ENCODE peak calls at places on chromosomes 12 and 14, in five cellular contexts. M, Q, H, U and E are unnamed samples. For H3K27me3, the result is how much of the 10 kb centered on the place peaks cover.

GRCh38 chr14:70181276-70181675 is 7.5 kb downstream of the SLC8A3 start:
- DNase-seq in Q (no peak), M (no peak), H (no peak), U (no peak), E (no peak)

GRCh38 chr14:71289536-71289935 is 382.3 kb downstream of the PCNX1 start:
- DNase-seq in Q (no peak), U (peak), H (no peak), M (no peak), E (no peak)

GRCh38 chr12:59651230-59651920 is 55.5 kb downstream of the SLC16A7 start:
- DNase-seq in U (no peak), M (no peak), H (peak), Q (no peak), E (peak)

GRCh38 chr14:89493877-89494634 is 77.0 kb upstream of the FOXN3 start:
- DNase-seq in M (peak), Q (no peak), U (no peak), H (no peak), E (peak)

GRCh38 chr12:104956870-104957301 is 1.2 kb downstream of the SLC41A2 start:
- DNase-seq in Q (no peak), M (no peak), H (no peak), U (no peak), E (no peak)

GRCh38 chr14:94117856-94118255 is 7.3 kb downstream of the IFI27 start:
- DNase-seq in Q (no peak), H (no peak), M (no peak), U (no peak), E (no peak)

GRCh38 chr14:84254205-84254788 is 1275.6 kb upstream of the FLRT2 start:
- DNase-seq in M (peak), H (no peak), Q (no peak), U (no peak), E (no peak)

GRCh38 chr12:27894309-27894708 is 78.2 kb downstream of the PTHLH start:
- DNase-seq in M (no peak), Q (no peak), H (no peak), U (no peak), E (no peak)

GRCh38 chr12:106585862-106586534 is 3.2 kb downstream of the RFX4 start:
- DNase-seq in H (peak), U (no peak), M (peak), Q (no peak), E (no peak)

GRCh38 chr14:94748667-94749347 is 21.1 kb downstream of the GSC start:
- DNase-seq in H (no peak), M (peak), Q (no peak), U (no peak), E (no peak)

GRCh38 chr14:51931308-51931707 is 58.0 kb upstream of the RTRAF start:
- DNase-seq in H (no peak), U (no peak), M (no peak), Q (no peak), E (no peak)

GRCh38 chr12:9364224-9365176 is 156.3 kb upstream of the PZP start:
- DNase-seq in U (no peak), Q (no peak), M (peak), H (peak), E (peak)

GRCh38 chr12:106416273-106416672 is 58.7 kb downstream of the POLR3B start:
- DNase-seq in H (no peak), Q (no peak), U (no peak), M (peak), E (peak)

GRCh38 chr14:63435838-63436237 is 107.3 kb downstream of the PPP2R5E start:
- DNase-seq in M (no peak), U (no peak), H (no peak), Q (peak), E (no peak)
- H3K4me3 ChIP-seq in M (no peak), U (no peak), H (no peak), Q (no peak), E (no peak)

GRCh38 chr14:37583358-37584210 is 11.5 kb downstream of the FOXA1 start:
- DNase-seq in U (no peak), M (peak), H (no peak), Q (no peak), E (no peak)

GRCh38 chr14:37584211-37585100 is 10.6 kb downstream of the FOXA1 start:
- DNase-seq in Q (no peak), M (no peak), U (no peak), H (no peak), E (no peak)

GRCh38 chr14:37585971-37586759 is 8.9 kb downstream of the FOXA1 start:
- DNase-seq in M (peak), U (no peak), H (no peak), Q (no peak), E (no peak)

GRCh38 chr14:37586783-37587428 is 8.1 kb downstream of the FOXA1 start:
- DNase-seq in U (no peak), M (no peak), Q (no peak), H (no peak), E (no peak)

DNA sequence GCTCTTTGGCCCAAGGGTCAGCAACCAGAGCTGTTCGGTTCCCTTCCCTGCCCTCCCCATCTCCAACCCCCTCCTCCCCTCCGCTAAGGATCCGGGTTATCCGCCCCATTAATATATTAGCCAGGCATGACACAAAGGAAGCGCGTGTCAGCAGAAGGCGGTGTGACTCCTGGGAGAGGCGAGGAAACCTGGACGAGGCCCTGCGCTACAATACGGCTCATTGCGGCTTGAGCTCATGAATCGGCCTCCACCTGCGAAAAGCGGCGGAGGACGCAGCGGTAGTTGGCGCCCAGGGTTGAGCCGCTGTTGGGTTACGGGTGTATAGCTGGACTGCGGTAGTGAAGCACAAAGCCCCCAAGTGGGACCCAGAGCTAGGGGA is 10.0 kb downstream of the FOXA1 start:
- DNase-seq in M (peak), U (no peak), H (no peak), Q (no peak), E (no peak)
- H3K27me3 ChIP-seq in M (half or more), U (under half), H (under half), Q (half or more), E (half or more)

GRCh38 chr12:89461190-89461589 is 63.4 kb downstream of the GALNT4 start:
- DNase-seq in Q (no peak), U (no peak), H (peak), M (peak), E (no peak)

GRCh38 chr12:89464974-89465592 is 59.5 kb downstream of the GALNT4 start:
- DNase-seq in H (peak), Q (no peak), M (no peak), U (no peak), E (no peak)

GRCh38 chr12:89456565-89456964 is 68.0 kb downstream of the GALNT4 start:
- DNase-seq in H (no peak), M (no peak), Q (no peak), U (no peak), E (no peak)

DNA sequence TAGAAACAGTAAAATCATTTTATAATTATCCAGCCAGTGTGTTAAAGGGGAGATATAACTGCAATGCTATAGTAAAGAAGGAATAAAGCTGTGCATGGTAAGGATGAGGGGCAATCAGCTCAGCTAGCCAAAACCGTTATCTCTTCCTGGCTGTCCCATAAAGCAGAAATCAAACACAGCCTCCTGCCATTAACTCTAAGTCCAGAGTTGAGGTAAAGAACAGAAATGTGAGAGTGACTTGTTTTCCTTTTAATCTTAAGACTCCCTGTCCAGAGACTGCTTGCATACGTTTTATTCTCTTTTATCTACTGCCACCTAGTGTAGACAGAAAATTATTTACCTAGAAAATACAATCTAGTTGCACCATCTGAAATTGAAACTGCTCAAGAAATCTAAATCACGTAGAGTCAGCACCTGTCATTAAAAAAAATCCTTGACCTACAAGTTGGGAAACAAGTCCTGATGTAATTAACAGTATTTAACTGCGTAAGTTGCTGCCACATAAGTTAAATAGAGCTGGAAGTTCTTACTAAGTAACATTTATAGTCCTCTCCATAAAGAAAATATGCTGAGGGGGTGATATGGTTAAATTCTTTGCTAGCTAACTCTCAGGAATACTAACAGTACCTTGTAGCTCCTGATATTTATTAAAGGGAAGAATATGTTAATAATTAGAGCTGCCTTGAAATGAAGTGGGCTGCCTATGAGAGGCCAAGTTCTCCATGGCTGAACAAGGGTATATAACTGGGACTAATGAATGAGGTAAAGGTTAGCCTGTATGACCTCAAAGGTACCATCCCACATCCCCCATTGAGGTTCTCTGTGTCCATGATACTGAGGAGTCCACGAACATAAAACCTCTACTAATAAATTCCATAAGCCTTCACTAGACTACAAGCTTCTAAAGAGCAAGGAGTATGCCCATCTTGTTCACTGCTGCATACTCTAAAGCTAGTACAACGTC is 62.7 kb downstream of the GALNT4 start:
- DNase-seq in H (peak), U (no peak), Q (no peak), M (peak), E (peak)
- TF ChIP-seq CTCF in H (peak), U (peak), Q (peak), M (peak), E (peak)

GRCh38 chr14:79278286-79278797 is 933.0 kb downstream of the DIO2 start:
- DNase-seq in U (no peak), Q (no peak), M (no peak), H (no peak), E (no peak)
- H3K4me3 ChIP-seq in U (no peak), Q (peak), M (peak), H (peak), E (peak)

DNA sequence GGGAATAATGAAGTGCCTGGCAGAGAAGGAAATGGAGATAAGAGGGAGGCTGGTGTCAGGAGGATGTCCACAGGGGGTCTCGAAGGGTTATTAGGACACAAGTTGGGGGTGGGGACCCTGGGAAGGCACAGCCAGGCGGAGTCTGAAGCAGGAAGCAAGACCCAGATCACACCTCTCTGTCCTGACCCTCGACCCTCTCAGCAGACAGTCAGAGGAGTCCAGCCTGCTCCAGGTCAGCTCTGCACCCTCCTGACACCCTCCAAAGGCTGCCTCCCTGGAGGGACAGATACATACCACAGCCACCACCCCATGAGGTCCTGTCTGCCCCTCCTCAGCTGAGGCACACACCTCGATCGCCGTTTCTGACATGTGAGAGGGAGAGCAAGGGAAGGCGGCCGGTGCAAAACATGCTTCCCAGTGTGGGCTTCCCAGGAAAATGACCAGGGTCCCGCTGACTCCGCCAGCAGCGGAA is 9.0 kb downstream of the BCL11B start:
- DNase-seq in M (no peak), Q (no peak), U (no peak), H (no peak), E (no peak)
- H3K27me3 ChIP-seq in M (half or more), Q (under half), U (under half), H (under half), E (under half)

GRCh38 chr14:60488175-60488574 is 2.3 kb upstream of the C14orf39 start:
- DNase-seq in U (no peak), M (no peak), H (no peak), Q (no peak), E (no peak)
- TF ChIP-seq CTCF in U (no peak), M (peak), H (peak), Q (no peak), E (no peak)

GRCh38 chr12:47903151-47903611 is 1.6 kb downstream of the VDR start:
- DNase-seq in H (peak), U (no peak), M (no peak), Q (peak), E (peak)
- H3K4me3 ChIP-seq in H (peak), U (no peak), M (no peak), Q (peak), E (no peak)

DNA sequence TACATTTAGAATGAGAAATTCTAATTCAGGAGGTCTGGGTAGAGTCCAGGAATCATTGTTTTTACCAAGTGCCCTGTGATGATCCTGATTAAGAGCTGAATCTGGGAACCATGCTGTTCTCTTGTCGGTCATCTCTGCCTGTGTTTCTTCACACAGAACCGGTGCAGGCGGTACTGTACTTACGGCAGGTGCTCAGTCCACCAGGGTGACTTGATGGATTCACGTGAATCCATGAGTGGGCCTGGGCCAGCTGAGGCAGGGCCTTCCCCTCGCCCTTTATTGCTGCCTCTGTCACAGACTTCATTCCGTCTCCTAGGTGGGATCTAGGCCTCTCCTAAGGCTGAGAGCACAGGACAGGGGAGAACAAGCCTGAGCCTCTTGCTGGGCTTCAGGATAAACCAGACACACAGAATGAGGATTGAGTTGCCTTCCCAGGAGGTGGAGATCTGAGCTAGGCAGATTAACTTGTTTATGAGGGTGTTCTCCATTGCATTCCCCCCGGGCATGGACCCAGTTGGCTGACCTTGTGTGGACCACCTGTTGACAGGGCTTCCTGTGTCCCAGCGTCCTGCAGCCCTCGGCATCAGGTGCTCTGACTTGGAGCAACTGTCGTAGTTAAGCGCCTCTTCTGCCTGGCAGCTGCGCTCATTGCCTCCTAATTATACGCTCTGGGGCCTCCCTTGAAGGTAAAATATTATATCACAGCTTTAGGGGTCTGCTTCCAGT is 42.1 kb downstream of the B4GALNT3 start:
- DNase-seq in H (no peak), U (no peak), Q (no peak), M (no peak), E (no peak)
- H3K27me3 ChIP-seq in H (under half), U (under half), Q (under half), M (under half), E (under half)

DNA sequence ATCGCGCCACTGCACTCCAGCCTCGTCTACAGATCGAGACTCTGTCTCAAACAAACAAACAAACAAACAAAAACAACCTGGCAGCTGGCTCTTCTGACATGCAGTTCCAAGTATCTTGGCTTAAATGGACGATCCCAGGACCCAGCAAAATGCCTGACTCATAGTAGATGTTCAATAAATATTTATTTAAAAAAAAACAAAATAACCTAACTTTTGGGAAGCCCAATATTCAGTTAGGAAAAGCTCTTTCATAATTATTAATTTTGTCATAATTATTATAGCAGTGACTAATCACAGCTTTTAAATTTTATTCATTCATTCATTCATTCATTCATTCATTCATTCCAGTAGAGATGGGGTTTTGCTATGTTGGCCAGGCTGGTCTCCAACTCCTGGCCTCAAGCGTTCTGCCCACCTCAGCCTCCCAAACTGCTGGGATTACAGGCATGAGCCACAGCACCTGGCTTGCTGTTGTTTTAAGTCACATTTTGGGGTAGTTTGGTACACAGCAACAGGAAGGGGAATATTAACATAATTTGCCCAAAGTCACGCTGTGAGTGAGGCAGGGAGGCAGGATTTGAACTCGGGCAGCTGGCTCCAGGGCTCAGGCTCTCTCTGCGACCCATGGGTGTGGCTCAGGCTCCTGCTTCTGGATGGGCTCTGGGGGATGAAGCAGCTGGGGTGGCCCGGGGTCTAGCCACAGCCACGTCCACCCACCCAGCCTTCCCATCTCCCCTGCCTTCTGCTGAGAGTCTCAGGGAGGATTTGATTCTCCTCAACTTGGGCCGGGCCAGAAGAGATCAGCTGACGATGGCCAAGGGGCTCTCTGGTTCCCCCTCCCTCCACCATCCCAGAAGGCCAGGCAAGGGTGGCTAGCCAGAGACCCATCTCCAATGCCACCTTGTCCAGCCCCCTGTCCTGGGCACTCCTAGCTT is 2.4 kb downstream of the SDS start:
- DNase-seq in H (no peak), U (no peak), Q (no peak), M (no peak), E (no peak)
- TF ChIP-seq CTCF in H (no peak), U (no peak), Q (no peak), M (no peak), E (no peak)

GRCh38 chr14:55533960-55534359 is 46.0 kb upstream of the KTN1 start:
- DNase-seq in U (no peak), H (peak), Q (no peak), M (no peak), E (no peak)

GRCh38 chr14:55532645-55533309 is 47.2 kb upstream of the KTN1 start:
- DNase-seq in M (peak), U (no peak), H (no peak), Q (no peak), E (no peak)

GRCh38 chr14:55535521-55536207 is 44.3 kb upstream of the KTN1 start:
- DNase-seq in M (no peak), Q (no peak), H (peak), U (no peak), E (peak)

GRCh38 chr14:55536208-55536708 is 43.7 kb upstream of the KTN1 start:
- DNase-seq in Q (no peak), H (no peak), M (no peak), U (no peak), E (no peak)

GRCh38 chr14:55530464-55530863 is 49.5 kb upstream of the KTN1 start:
- DNase-seq in M (no peak), H (no peak), Q (no peak), U (no peak), E (no peak)
- H3K4me3 ChIP-seq in M (no peak), H (no peak), Q (no peak), U (no peak), E (no peak)